ENCODE peak calls at places on chromosomes 6 and 20, in five cellular contexts. T is H1, O is IMR-90, F is H9, Y is mesenchymal stem cell. U is an unnamed sample.

GRCh38 chr20:20010639-20011500 is 6.3 kb upstream of the NAA20 start:
- DNase-seq in Y (peak), T (no peak), O (peak), F (no peak), U (no peak)

GRCh38 chr6:160163425-160163824 is 41.8 kb downstream of the SLC22A1 start:
- DNase-seq in F (no peak), O (no peak), Y (no peak), T (no peak), U (no peak)

GRCh38 chr6:27839303-27840081 is 72.7 kb downstream of the OR2B2 start:
- DNase-seq in T (no peak), O (peak), F (no peak), Y (peak), U (no peak)

GRCh38 chr20:23519556-23519955 is 28.6 kb downstream of the CST8 start:
- DNase-seq in O (no peak), F (no peak), Y (no peak), T (no peak), U (no peak)

GRCh38 chr20:62860391-62860923 is 1.2 kb downstream of the TCFL5 start:
- DNase-seq in Y (peak), T (no peak), O (peak), F (no peak), U (no peak)

GRCh38 chr20:57507477-57507876 is 17.5 kb downstream of the CTCFL start:
- DNase-seq in O (no peak), T (no peak), F (no peak), Y (no peak), U (no peak)

GRCh38 chr6:47071681-47072080 is 29.5 kb upstream of the ADGRF1 start:
- DNase-seq in F (no peak), Y (no peak), O (no peak), T (no peak), U (no peak)

GRCh38 chr20:62358728-62359490 is 8.2 kb downstream of the LAMA5 start:
- DNase-seq in O (no peak), T (peak), Y (no peak), F (peak), U (no peak)

DNA sequence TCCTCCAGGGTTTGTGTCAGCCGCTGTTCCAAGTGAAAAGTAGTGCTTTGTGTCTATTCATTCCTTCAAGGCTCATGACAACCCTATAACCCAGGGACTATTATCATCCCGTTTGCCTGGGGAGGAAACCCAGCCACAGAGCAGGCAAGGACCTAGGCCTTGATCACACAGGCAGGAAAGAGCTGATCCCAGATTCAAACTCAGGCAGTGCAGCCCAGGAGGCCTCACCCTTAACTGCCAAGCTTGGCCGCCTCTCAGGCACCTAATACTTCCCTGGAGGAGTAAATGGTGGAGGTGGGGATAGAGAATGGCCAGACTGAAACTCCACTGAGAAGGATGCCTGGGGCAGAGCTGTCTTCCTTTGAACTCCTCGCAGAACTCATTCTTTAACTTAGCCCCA is 215.1 kb upstream of the QKI start:
- DNase-seq in T (no peak), O (no peak), F (no peak), Y (no peak), U (no peak)
- H2BK5ac ChIP-seq in T (no peak), O (no peak), F (no peak), Y (no peak), U (no peak)

GRCh38 chr6:39100358-39100757 is 14.6 kb downstream of the SAYSD1 start:
- DNase-seq in O (no peak), Y (no peak), T (no peak), F (no peak), U (no peak)

GRCh38 chr6:39107034-39107433 is 8.0 kb downstream of the SAYSD1 start:
- DNase-seq in Y (no peak), O (no peak), F (no peak), T (no peak), U (no peak)

GRCh38 chr6:39104528-39104927 is 10.5 kb downstream of the SAYSD1 start:
- DNase-seq in T (no peak), Y (no peak), O (no peak), F (no peak), U (no peak)

GRCh38 chr6:39102821-39103136 is 12.2 kb downstream of the SAYSD1 start:
- DNase-seq in Y (no peak), O (no peak), F (no peak), T (no peak), U (no peak)

DNA sequence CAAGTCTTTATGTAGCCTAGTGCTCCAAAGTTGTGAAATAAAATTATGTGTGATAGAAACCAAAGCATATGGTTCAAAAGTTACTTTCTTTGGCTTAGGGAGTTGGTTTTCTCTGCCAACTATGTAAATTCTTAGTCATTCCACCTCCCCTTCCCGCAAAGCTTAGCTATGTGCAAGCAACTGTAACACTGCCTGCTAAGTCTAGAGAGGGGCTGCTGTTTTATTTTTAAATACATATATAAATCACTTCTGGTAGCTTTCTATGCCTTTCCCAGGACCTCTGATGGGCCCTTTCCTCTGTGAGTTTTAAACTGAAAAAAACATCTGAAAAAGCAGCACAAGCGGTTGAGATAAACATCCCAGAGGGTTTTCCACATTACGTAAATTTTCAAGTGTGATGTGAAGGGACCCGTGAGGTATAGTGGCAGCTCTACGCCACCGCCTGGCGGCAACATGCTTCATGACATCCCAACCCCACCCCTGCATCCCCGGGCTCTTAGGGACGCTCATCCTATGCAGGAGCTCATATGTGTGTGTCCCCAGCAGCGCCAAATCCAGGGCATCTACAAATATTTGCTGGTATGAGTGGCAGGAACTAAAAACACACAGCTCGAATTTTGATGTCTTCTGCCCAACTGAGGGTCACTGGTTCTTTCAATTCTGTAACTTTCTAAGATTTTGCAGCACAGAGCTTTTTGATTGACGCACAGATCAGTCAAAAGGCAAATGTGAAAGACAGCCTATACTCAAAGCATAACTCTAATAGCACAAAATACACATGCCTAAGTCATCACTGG is 12.8 kb downstream of the SAYSD1 start:
- DNase-seq in Y (peak), F (peak), T (peak), O (peak), U (peak)
- H4K8ac ChIP-seq in Y (no peak), F (no peak), T (no peak), O (no peak), U (no peak)

DNA sequence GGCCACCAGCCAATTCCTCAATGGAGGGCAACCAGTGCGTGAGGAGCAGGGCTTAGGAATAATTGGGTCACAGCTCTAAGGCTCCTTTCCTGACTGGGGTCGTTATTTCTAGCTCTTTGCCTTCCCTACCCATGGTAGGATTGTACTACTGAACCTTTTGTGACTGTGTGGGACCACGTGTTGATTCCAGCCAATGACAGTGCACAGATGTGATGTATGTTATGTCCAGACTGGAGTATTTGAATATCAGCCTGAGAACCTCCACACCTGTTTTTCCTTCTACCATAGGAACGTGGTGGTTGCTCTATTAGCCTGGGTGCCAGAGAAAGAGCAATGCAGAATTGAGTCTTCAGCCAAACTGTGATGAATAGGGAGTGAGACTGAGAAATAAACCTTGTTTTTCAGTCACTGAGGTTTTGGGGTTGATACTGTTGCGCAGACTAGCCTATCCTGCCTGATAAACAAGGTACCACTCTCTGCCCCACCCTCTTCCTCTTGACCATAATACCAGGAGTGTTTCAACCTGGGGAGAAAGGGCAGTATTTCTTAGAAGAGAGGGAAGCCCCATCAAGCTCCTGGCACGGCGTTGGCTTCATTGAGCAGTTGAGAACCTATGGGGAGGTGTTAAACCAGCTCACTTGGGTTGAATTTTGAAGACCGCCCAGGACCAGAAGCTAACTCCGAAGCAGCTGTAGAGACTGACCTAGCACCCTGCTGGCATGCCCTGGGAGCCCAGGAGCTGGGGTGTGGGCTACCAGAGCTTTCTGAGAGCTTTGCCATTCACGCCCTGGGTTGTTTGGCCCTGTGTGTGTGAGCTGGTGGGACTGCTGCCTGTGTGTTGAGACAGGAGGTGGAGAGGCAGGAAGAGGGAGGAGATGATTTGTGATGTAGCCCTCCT is 105.5 kb upstream of the BACH2 start:
- DNase-seq in T (no peak), Y (no peak), F (no peak), O (peak), U (no peak)
- H2AFZ ChIP-seq in T (no peak), Y (no peak), F (no peak), O (no peak), U (no peak)

DNA sequence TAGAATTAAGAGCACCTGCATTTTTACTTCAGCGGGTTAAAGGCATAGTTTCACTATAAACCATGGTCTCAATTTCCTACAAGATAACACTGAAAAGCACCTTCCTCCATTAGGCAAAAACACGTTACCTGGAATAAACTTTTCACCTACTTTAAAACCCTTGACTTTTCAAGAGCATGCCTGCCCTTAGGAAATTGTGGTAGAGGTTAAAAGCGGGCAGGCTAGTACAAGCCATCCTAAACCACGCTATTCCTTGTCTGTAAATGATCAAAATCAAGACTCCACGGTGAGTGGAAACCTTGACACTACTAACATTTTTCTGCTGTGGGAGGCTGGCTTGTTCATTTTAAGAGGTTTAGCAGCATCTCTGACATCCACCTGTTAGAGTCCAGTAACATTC is 43.9 kb downstream of the NR2E1 start:
- DNase-seq in F (no peak), T (no peak), O (no peak), Y (no peak), U (no peak)
- H2BK5ac ChIP-seq in F (no peak), T (no peak), O (no peak), Y (no peak), U (no peak)

U was measured in neuronal stem cell.